ENCODE peak calls at places on chromosomes 13 and 19, in ten cellular contexts. H is posterior vena cava, W is T-helper 9 cell, S is ELF-1, K is AG20443, I is brain microvascular endothelial cell, G is Kasumi-1, Z is IMR-90, E is AG04449, B is ureter. A is an unnamed sample.

GRCh38 chr13:75785130-75785529 is 149.0 kb downstream of the LMO7 start:
- DNase-seq in W (no peak), K (no peak), E (no peak), S (no peak), Z (peak), H (no peak), I (no peak), B (no peak), G (no peak), A (peak)

GRCh38 chr19:30061557-30062330 is 119.7 kb downstream of the URI1 start:
- DNase-seq in G (no peak), I (no peak), W (no peak), E (no peak), Z (no peak), H (no peak), S (no peak), K (no peak), B (no peak), A (no peak)

GRCh38 chr19:13260883-13261653 is 110.9 kb downstream of the IER2 start:
- DNase-seq in E (peak), W (no peak), B (peak), H (no peak), S (no peak), Z (peak), K (peak), G (peak), I (peak), A (peak)

GRCh38 chr13:76812971-76813691 is 73.1 kb downstream of the KCTD12 start:
- DNase-seq in E (no peak), K (peak), H (peak), I (no peak), W (no peak), B (peak), S (no peak), G (no peak), Z (no peak), A (peak)

GRCh38 chr19:35153701-35154534 is 617 bp upstream of the FXYD5 start:
- DNase-seq in S (peak), K (peak), H (no peak), G (peak), B (no peak), W (peak), E (no peak), I (no peak), Z (no peak), A (no peak)

GRCh38 chr19:21468791-21469190 is 36.6 kb upstream of the ZNF429 start:
- DNase-seq in K (no peak), G (no peak), I (no peak), E (no peak), H (no peak), W (no peak), Z (no peak), B (no peak), S (peak), A (no peak)

GRCh38 chr19:38649305-38650179 is 2.1 kb downstream of the ACTN4 start:
- DNase-seq in K (no peak), Z (no peak), B (peak), W (no peak), G (no peak), H (no peak), S (no peak), E (no peak), I (no peak), A (no peak)

GRCh38 chr13:108060111-108060510 is 155.2 kb downstream of the LIG4 start:
- DNase-seq in K (no peak), W (no peak), Z (no peak), B (no peak), E (no peak), I (no peak), S (peak), H (no peak), G (no peak), A (no peak)

GRCh38 chr19:35596366-35596999 is 10.5 kb downstream of the PMIS2 start:
- DNase-seq in Z (no peak), G (no peak), I (no peak), S (peak), E (no peak), B (no peak), W (no peak), H (no peak), K (no peak), A (peak)

GRCh38 chr13:39455534-39456175 is 147.3 kb downstream of the LHFPL6 start:
- DNase-seq in S (peak), H (no peak), E (no peak), I (peak), Z (peak), G (no peak), K (no peak), B (no peak), W (no peak), A (peak)

GRCh38 chr19:43618921-43619261 is 538 bp downstream of the ZNF428 start:
- DNase-seq in I (peak), Z (peak), E (no peak), B (no peak), G (peak), H (no peak), S (no peak), K (peak), W (no peak), A (no peak)

GRCh38 chr13:59111711-59112110 is 1052.0 kb downstream of the DIAPH3 start:
- DNase-seq in H (no peak), K (peak), W (no peak), I (peak), B (no peak), G (no peak), E (peak), S (no peak), Z (peak), A (peak)

GRCh38 chr13:20609145-20609544 is 42.2 kb downstream of the IFT88 start:
- DNase-seq in Z (peak), I (peak), B (no peak), H (no peak), S (no peak), W (no peak), E (peak), G (no peak), K (peak), A (peak)

GRCh38 chr19:4063369-4064072 is 3.2 kb downstream of the ZBTB7A start:
- DNase-seq in K (peak), S (peak), B (no peak), G (no peak), Z (no peak), E (no peak), W (no peak), H (no peak), I (no peak), A (no peak)

GRCh38 chr19:35462476-35462953 is 14.5 kb downstream of the FFAR2 start:
- DNase-seq in G (peak), H (no peak), K (no peak), W (peak), Z (no peak), S (no peak), I (no peak), E (no peak), B (no peak), A (no peak)

GRCh38 chr19:53381376-53381775 is 13.6 kb upstream of the ZNF765 start:
- DNase-seq in B (no peak), H (no peak), G (no peak), S (no peak), I (no peak), Z (no peak), W (no peak), E (no peak), K (no peak), A (no peak)

GRCh38 chr19:5799247-5800241 is 5.3 kb upstream of the NRTN start:
- DNase-seq in K (no peak), H (no peak), B (no peak), G (no peak), E (no peak), Z (no peak), W (no peak), I (no peak), S (no peak), A (no peak)

GRCh38 chr13:101115762-101116161 is 300.5 kb downstream of the NALCN start:
- DNase-seq in W (no peak), I (no peak), B (no peak), H (no peak), K (no peak), Z (no peak), G (peak), S (peak), E (no peak), A (peak)

GRCh38 chr19:15324791-15325519 is 7.4 kb downstream of the BRD4 start:
- DNase-seq in H (no peak), I (no peak), W (no peak), Z (no peak), G (no peak), B (no peak), K (no peak), E (no peak), S (no peak), A (no peak)

GRCh38 chr19:3618144-3618810 is 8.3 kb downstream of the CACTIN start:
- DNase-seq in H (peak), B (no peak), I (no peak), G (no peak), S (peak), Z (peak), E (no peak), K (peak), W (peak), A (peak)

GRCh38 chr13:24905242-24905641 is 141.3 kb downstream of the RNF17 start:
- DNase-seq in E (no peak), B (no peak), I (no peak), H (no peak), K (no peak), G (no peak), W (no peak), Z (peak), S (no peak), A (peak)

GRCh38 chr13:30581582-30581981 is 36.1 kb upstream of the USPL1 start:
- DNase-seq in E (no peak), S (no peak), K (peak), G (no peak), W (no peak), I (no peak), Z (peak), B (no peak), H (no peak), A (peak)

GRCh38 chr13:113849546-113849945 is 14.3 kb downstream of the GAS6 start:
- DNase-seq in H (no peak), G (no peak), W (no peak), E (no peak), B (no peak), I (no peak), S (no peak), K (no peak), Z (no peak), A (no peak)

GRCh38 chr13:78603240-78603947 is at the start of gene POU4F1:
- DNase-seq in S (peak), W (peak), Z (peak), G (peak), B (no peak), I (no peak), E (no peak), H (no peak), K (peak), A (no peak)

GRCh38 chr13:86425127-86425526 is 625.9 kb upstream of the SLITRK6 start:
- DNase-seq in E (no peak), W (no peak), S (no peak), I (no peak), Z (no peak), B (no peak), H (no peak), K (no peak), G (no peak), A (no peak)

GRCh38 chr19:56112313-56112709 is 8.8 kb downstream of the ZNF787 start:
- DNase-seq in E (no peak), W (no peak), G (no peak), I (no peak), H (no peak), Z (no peak), B (no peak), K (no peak), S (no peak), A (no peak)

GRCh38 chr19:3916033-3916432 is 16.8 kb upstream of the NMRK2 start:
- DNase-seq in K (no peak), B (no peak), S (no peak), W (no peak), E (no peak), H (no peak), Z (no peak), G (no peak), I (no peak), A (no peak)

GRCh38 chr13:49635599-49636433 is 7.5 kb downstream of the ARL11 start:
- DNase-seq in G (no peak), E (no peak), I (peak), Z (peak), K (no peak), S (peak), H (no peak), B (no peak), W (no peak), A (peak)